ENCODE peak calls at places on chromosomes 3 and 15, in five cellular contexts. X is HCEC 1CT, O is AG10803, R is SW 1271, K is sigmoid colon. H is an unnamed sample.

GRCh38 chr3:129723558-129724324 is 117.3 kb upstream of the PLXND1 start:
- DNase-seq in O (peak), X (peak), R (no peak), K (peak), H (no peak)

GRCh38 chr3:153658151-153658550 is 463.0 kb upstream of the ARHGEF26 start:
- DNase-seq in R (no peak), O (peak), X (no peak), K (no peak), H (no peak)

GRCh38 chr3:57164606-57165573 is at the start of gene IL17RD:
- DNase-seq in R (peak), X (peak), O (peak), K (peak), H (peak)

GRCh38 chr15:65206750-65207149 is 4.5 kb downstream of the CILP start:
- DNase-seq in X (no peak), R (no peak), O (no peak), K (no peak), H (no peak)

GRCh38 chr15:101029971-101030661 is 111.0 kb downstream of the LRRK1 start:
- DNase-seq in K (peak), R (no peak), X (no peak), O (no peak), H (peak)

GRCh38 chr15:64044315-64045105 is 1.8 kb downstream of the DAPK2 start:
- DNase-seq in O (no peak), K (no peak), X (no peak), R (no peak), H (no peak)

GRCh38 chr15:97961067-97961954 is 808 bp downstream of the ARRDC4 start:
- DNase-seq in X (peak), R (no peak), O (no peak), K (peak), H (peak)

GRCh38 chr3:79032686-79033318 is 735.0 kb downstream of the ROBO1 start:
- DNase-seq in X (peak), K (no peak), R (no peak), O (peak), H (no peak)

GRCh38 chr15:74297867-74298266 is 61.7 kb downstream of the CCDC33 start:
- DNase-seq in R (no peak), X (no peak), O (no peak), K (no peak), H (no peak)

GRCh38 chr3:159652452-159652851 is 336.2 kb upstream of the IL12A start:
- DNase-seq in R (no peak), K (no peak), X (no peak), O (no peak), H (no peak)

GRCh38 chr3:156812521-156813335 is 13.4 kb upstream of the LEKR1 start:
- DNase-seq in R (no peak), X (peak), O (peak), K (no peak), H (no peak)

GRCh38 chr15:71043373-71043772 is 71.9 kb upstream of the THSD4 start:
- DNase-seq in K (no peak), O (peak), R (no peak), X (peak), H (no peak)

GRCh38 chr3:161104561-161105551 is at the start of gene B3GALNT1:
- DNase-seq in K (peak), X (no peak), O (peak), R (no peak), H (peak)

GRCh38 chr3:44033123-44033522 is 208.6 kb upstream of the TOPAZ1 start:
- DNase-seq in X (no peak), O (no peak), R (no peak), K (no peak), H (no peak)

GRCh38 chr3:68614087-68614486 is 318.3 kb downstream of the TAFA4 start:
- DNase-seq in O (no peak), K (no peak), X (no peak), R (no peak), H (no peak)

GRCh38 chr3:97864-98263 is 98.7 kb upstream of the CHL1 start:
- DNase-seq in R (no peak), O (no peak), K (no peak), X (no peak), H (no peak)

GRCh38 chr3:4302747-4303146 is 422 bp upstream of the SETMAR start:
- DNase-seq in X (no peak), K (peak), R (no peak), O (no peak), H (peak)

GRCh38 chr15:66570842-66571241 is 5.0 kb upstream of the LCTL start:
- DNase-seq in O (no peak), K (no peak), R (no peak), X (no peak), H (peak)

GRCh38 chr15:99574502-99574901 is 8.7 kb downstream of the MEF2A start:
- DNase-seq in X (no peak), K (no peak), O (no peak), R (no peak), H (no peak)

GRCh38 chr3:120823156-120823555 is 80.6 kb downstream of the GTF2E1 start:
- DNase-seq in K (no peak), R (no peak), X (no peak), O (no peak), H (no peak)

GRCh38 chr3:124019291-124019690 is 27.4 kb upstream of the ROPN1 start:
- DNase-seq in X (no peak), O (no peak), R (no peak), K (no peak), H (no peak)

GRCh38 chr15:38670142-38671002 is 105.8 kb upstream of the RASGRP1 start:
- DNase-seq in O (no peak), X (no peak), K (no peak), R (no peak), H (no peak)

GRCh38 chr3:50164056-50164455 is 8.9 kb downstream of the SEMA3F start:
- DNase-seq in X (peak), K (peak), R (no peak), O (peak), H (no peak)

GRCh38 chr3:157179365-157179803 is 19.4 kb upstream of the CCNL1 start:
- DNase-seq in O (no peak), K (no peak), R (no peak), X (no peak), H (no peak)

GRCh38 chr3:29605845-29606244 is 325.0 kb downstream of the RBMS3 start:
- DNase-seq in O (peak), K (no peak), X (peak), R (no peak), H (no peak)

GRCh38 chr15:38564557-38565286 is at the start of gene RASGRP1:
- DNase-seq in K (peak), O (peak), X (peak), R (no peak), H (peak)

GRCh38 chr15:66072616-66073361 is 180.8 kb downstream of the MEGF11 start:
- DNase-seq in X (peak), R (no peak), K (peak), O (peak), H (no peak)

GRCh38 chr3:43872301-43872700 is 181.6 kb downstream of the ABHD5 start:
- DNase-seq in R (peak), X (peak), K (no peak), O (peak), H (no peak)

GRCh38 chr3:65888980-65889706 is 149.6 kb downstream of the MAGI1 start:
- DNase-seq in R (peak), K (no peak), O (peak), X (peak), H (no peak)

GRCh38 chr3:160018959-160019358 is 30.3 kb downstream of the IL12A start:
- DNase-seq in R (no peak), X (no peak), K (no peak), O (no peak), H (no peak)

GRCh38 chr3:48528043-48528442 is 24.1 kb upstream of the SHISA5 start:
- DNase-seq in X (no peak), O (no peak), R (no peak), K (no peak), H (no peak)

GRCh38 chr3:124064050-124064449 is 72.1 kb upstream of the ROPN1 start:
- DNase-seq in O (no peak), X (no peak), K (no peak), R (no peak), H (no peak)

GRCh38 chr3:110314512-110315114 is 757.0 kb upstream of the NECTIN3 start:
- DNase-seq in K (no peak), X (peak), O (peak), R (peak), H (no peak)

GRCh38 chr3:129116482-129116946 is 5.1 kb downstream of the RAB43 start:
- DNase-seq in R (no peak), X (no peak), K (no peak), O (no peak), H (no peak)

GRCh38 chr3:49813497-49814174 is at the start of gene UBA7:
- DNase-seq in K (peak), X (peak), O (peak), R (no peak), H (peak)

GRCh38 chr15:75647370-75648155 is at the start of gene SNX33:
- DNase-seq in X (peak), O (peak), K (peak), R (peak), H (peak)

GRCh38 chr15:90401499-90401898 is 13.5 kb downstream of the IQGAP1 start:
- DNase-seq in R (no peak), X (no peak), O (no peak), K (no peak), H (no peak)

GRCh38 chr15:77066961-77067690 is 3.8 kb downstream of the TSPAN3 start:
- DNase-seq in K (no peak), X (peak), O (no peak), R (no peak), H (no peak)

GRCh38 chr3:115626711-115627110 is 3.4 kb downstream of the GAP43 start:
- DNase-seq in O (no peak), R (no peak), K (no peak), X (no peak), H (no peak)

GRCh38 chr3:37904614-37905047 is 43.0 kb downstream of the CTDSPL start:
- DNase-seq in R (no peak), X (peak), O (peak), K (no peak), H (no peak)